ENCODE peak calls at places on chromosomes 5 and 9, in four cellular contexts. A is PC-3, T is SK-N-SH, Z is neural progenitor cell. S is an unnamed sample. For H3F3A, the result is how much of the 10 kb centered on the place peaks cover.

GRCh38 chr5:38528162-38528703 is 28.2 kb downstream of the LIFR start:
- DNase-seq in A (no peak), T (no peak), Z (peak), S (no peak)

GRCh38 chr9:136564379-136564988 is 18.6 kb upstream of the NOTCH1 start:
- DNase-seq in T (no peak), A (no peak), Z (no peak), S (no peak)

GRCh38 chr9:126915281-126915816 is 767 bp downstream of the RALGPS1 start:
- DNase-seq in T (no peak), A (peak), Z (peak), S (peak)

GRCh38 chr5:170311856-170312405 is 14.4 kb upstream of the LCP2 start:
- DNase-seq in Z (no peak), T (no peak), A (no peak), S (no peak)

GRCh38 chr9:72575673-72576072 is 54.3 kb downstream of the TMC1 start:
- DNase-seq in Z (no peak), A (no peak), T (no peak), S (no peak)

GRCh38 chr5:98433022-98433421 is 340.4 kb upstream of the RGMB start:
- DNase-seq in T (no peak), Z (no peak), A (no peak), S (no peak)

GRCh38 chr9:93891549-93892310 is 63.4 kb downstream of the BARX1 start:
- DNase-seq in Z (no peak), A (no peak), T (no peak), S (no peak)

GRCh38 chr9:112505607-112506006 is 19.0 kb downstream of the KIAA1958 start:
- DNase-seq in T (no peak), Z (no peak), A (no peak), S (no peak)

GRCh38 chr9:103183569-103184191 is 188.5 kb downstream of the CYLC2 start:
- DNase-seq in Z (no peak), A (peak), T (peak), S (peak)

GRCh38 chr9:114653556-114654159 is 3.9 kb downstream of the TEX53 start:
- DNase-seq in Z (peak), T (peak), A (peak), S (peak)

GRCh38 chr5:74885170-74885569 is 19.0 kb upstream of the FAM169A start:
- DNase-seq in T (no peak), A (no peak), Z (no peak), S (no peak)

GRCh38 chr5:52582313-52582712 is 205.4 kb upstream of the ITGA1 start:
- DNase-seq in T (no peak), A (peak), Z (peak), S (peak)

GRCh38 chr5:142283304-142283703 is 41.5 kb downstream of the SPRY4 start:
- DNase-seq in Z (no peak), T (no peak), A (no peak), S (no peak)

GRCh38 chr9:34592895-34593601 is 3.5 kb upstream of the CNTFR start:
- DNase-seq in A (peak), Z (peak), T (peak), S (peak)

GRCh38 chr9:117664419-117664818 is 39.8 kb upstream of the TLR4 start:
- DNase-seq in T (no peak), Z (no peak), A (no peak), S (no peak)

GRCh38 chr5:142192296-142192695 is 83.7 kb downstream of the NDFIP1 start:
- DNase-seq in T (no peak), Z (no peak), A (peak), S (no peak)

GRCh38 chr5:33321026-33321425 is 119.7 kb upstream of the TARS1 start:
- DNase-seq in T (no peak), Z (no peak), A (peak), S (no peak)

GRCh38 chr5:73617510-73618279 is 8.3 kb upstream of the ARHGEF28 start:
- DNase-seq in Z (no peak), T (no peak), A (peak), S (no peak)
- H2AFZ ChIP-seq in Z (no peak), T (peak), A (peak), S (peak)

GRCh38 chr5:143340891-143341685 is 62.4 kb downstream of the NR3C1 start:
- DNase-seq in Z (no peak), A (no peak), T (no peak), S (no peak)

GRCh38 chr5:143345671-143346440 is 57.6 kb downstream of the NR3C1 start:
- DNase-seq in T (no peak), Z (no peak), A (no peak), S (no peak)

GRCh38 chr5:143341807-143342570 is 61.5 kb downstream of the NR3C1 start:
- DNase-seq in T (no peak), Z (no peak), A (peak), S (no peak)

GRCh38 chr5:143342607-143343006 is 60.9 kb downstream of the NR3C1 start:
- DNase-seq in Z (no peak), T (no peak), A (no peak), S (no peak)

GRCh38 chr5:143343042-143343441 is 60.4 kb downstream of the NR3C1 start:
- DNase-seq in T (no peak), A (no peak), Z (peak), S (peak)
- H3F3A ChIP-seq in T (under half), A (under half), Z (under half), S (under half)

DNA sequence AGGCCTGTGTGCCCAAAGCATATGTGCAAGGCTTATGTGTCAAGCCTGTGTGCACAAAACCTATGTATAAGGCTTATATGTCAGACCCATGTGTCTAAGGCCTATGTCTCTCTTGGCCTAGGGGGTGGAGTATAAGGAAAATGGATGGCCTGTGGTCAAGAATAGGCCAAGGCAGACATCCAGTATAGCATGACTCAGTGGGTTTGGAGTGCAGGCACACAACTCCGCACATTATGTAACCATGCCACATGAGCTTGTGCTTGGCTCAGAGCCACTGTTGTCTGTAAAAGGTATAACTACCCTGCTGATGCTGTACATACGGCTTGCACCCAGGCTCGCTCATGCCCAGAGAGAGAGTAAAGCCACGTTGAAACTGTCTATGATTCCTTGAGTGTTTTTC is 626.4 kb upstream of the NUDT12 start:
- DNase-seq in A (peak), Z (no peak), T (no peak), S (no peak)
- TF ChIP-seq EZH2phosphoT487 in A (no peak), Z (no peak), T (no peak), S (no peak)

GRCh38 chr5:79143684-79144379 is 32.2 kb downstream of the BHMT start:
- DNase-seq in T (no peak), Z (no peak), A (peak), S (no peak)
- H2AFZ ChIP-seq in T (no peak), Z (no peak), A (peak), S (peak)

DNA sequence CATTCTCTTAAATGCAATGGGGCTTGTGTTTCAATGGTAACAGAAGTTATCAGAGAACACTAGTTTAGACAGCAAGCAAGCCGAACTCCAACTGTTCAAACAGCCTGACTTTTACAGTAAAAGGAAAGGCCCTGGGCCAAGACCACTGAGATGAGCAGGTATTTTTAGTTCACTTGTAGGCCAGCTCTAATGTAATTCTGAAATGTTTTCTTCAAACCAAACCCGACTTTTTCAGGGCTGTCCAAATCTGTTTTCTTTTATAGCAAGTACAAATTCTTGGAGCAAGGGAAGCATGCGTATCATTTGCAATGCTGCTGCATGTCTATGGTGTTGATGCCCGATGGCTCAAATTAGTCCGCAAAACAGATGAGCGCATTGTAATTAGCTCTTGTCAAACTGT is 192.9 kb downstream of the SLF1 start:
- DNase-seq in Z (no peak), A (no peak), T (no peak), S (no peak)
- H3F3A ChIP-seq in Z (under half), A (under half), T (under half), S (under half)

S was measured in GM23338.